ENCODE peak calls at places on chromosomes 13 and 19, in five cellular contexts. V is upper lobe of right lung, S is MCF 10A, X is fibroblast of lung, L is lung. E is an unnamed sample.

GRCh38 chr13:27262546-27262945 is 8.1 kb upstream of the RASL11A start:
- DNase-seq in V (no peak), S (no peak), X (no peak), L (no peak), E (no peak)

GRCh38 chr19:23547816-23548430 is 139.1 kb downstream of the ZNF675 start:
- DNase-seq in V (no peak), S (peak), X (no peak), L (no peak), E (no peak)

GRCh38 chr13:106851251-106851650 is 283.3 kb upstream of the ARGLU1 start:
- DNase-seq in V (no peak), S (peak), X (peak), L (no peak), E (no peak)

GRCh38 chr19:42280761-42281174 is 11.7 kb downstream of the CIC start:
- DNase-seq in V (no peak), S (peak), X (peak), L (peak), E (no peak)

GRCh38 chr19:49875801-49876421 is 1.2 kb downstream of the AKT1S1 start:
- DNase-seq in V (peak), S (no peak), X (no peak), L (peak), E (no peak)

GRCh38 chr19:41892173-41892902 is 9.4 kb downstream of the ARHGEF1 start:
- DNase-seq in V (no peak), S (no peak), X (no peak), L (no peak), E (no peak)

GRCh38 chr13:83879431-83880171 is 2.7 kb downstream of the SLITRK1 start:
- DNase-seq in V (no peak), S (no peak), X (peak), L (no peak), E (no peak)

GRCh38 chr13:74450976-74451375 is 316.8 kb upstream of the KLF12 start:
- DNase-seq in V (no peak), S (no peak), X (peak), L (no peak), E (no peak)

GRCh38 chr13:43583331-43583730 is 203.4 kb downstream of the ENOX1 start:
- DNase-seq in V (no peak), S (no peak), X (no peak), L (no peak), E (no peak)

GRCh38 chr19:55669418-55670279 is 5.4 kb upstream of the EPN1 start:
- DNase-seq in V (no peak), S (no peak), X (no peak), L (no peak), E (no peak)

GRCh38 chr19:29385191-29385795 is 140.5 kb upstream of the VSTM2B start:
- DNase-seq in V (no peak), S (no peak), X (no peak), L (no peak), E (no peak)

GRCh38 chr19:46372901-46373572 is 26.1 kb downstream of the PPP5C start:
- DNase-seq in V (peak), S (peak), X (peak), L (no peak), E (no peak)

GRCh38 chr19:10226376-10227214 is 4.5 kb downstream of the S1PR2 start:
- DNase-seq in V (peak), S (no peak), X (peak), L (peak), E (peak)

GRCh38 chr13:32212420-32212819 is 102.7 kb downstream of the ZAR1L start:
- DNase-seq in V (no peak), S (no peak), X (peak), L (no peak), E (no peak)

GRCh38 chr19:7862413-7862951 is 11.7 kb downstream of the PRR36 start:
- DNase-seq in V (peak), S (no peak), X (peak), L (peak), E (no peak)

GRCh38 chr13:101654916-101655315 is 202.4 kb downstream of the ITGBL1 start:
- DNase-seq in V (no peak), S (peak), X (peak), L (no peak), E (no peak)

GRCh38 chr13:26213982-26214381 is 8.1 kb downstream of the RNF6 start:
- DNase-seq in V (no peak), S (no peak), X (no peak), L (no peak), E (no peak)

GRCh38 chr19:4390862-4391693 is 9.3 kb downstream of the SH3GL1 start:
- DNase-seq in V (no peak), S (no peak), X (peak), L (no peak), E (no peak)

GRCh38 chr19:38901683-38902082 is 1.9 kb downstream of the NFKBIB start:
- DNase-seq in V (no peak), S (no peak), X (no peak), L (no peak), E (no peak)

GRCh38 chr19:38900816-38901215 is 1.0 kb downstream of the NFKBIB start:
- DNase-seq in V (no peak), S (no peak), X (no peak), L (no peak), E (no peak)

GRCh38 chr19:38900220-38900629 is 456 bp downstream of the NFKBIB start:
- DNase-seq in V (no peak), S (no peak), X (no peak), L (no peak), E (no peak)

GRCh38 chr19:38898788-38899446 is 501 bp downstream of the SIRT2 start:
- DNase-seq in V (no peak), S (peak), X (peak), L (peak), E (peak)

GRCh38 chr19:38899447-38900219 is at the start of the genes NFKBIB and SIRT2:
- DNase-seq in V (peak), S (peak), X (peak), L (peak), E (peak)
- TF ChIP-seq CTCF in V (no peak), S (no peak), X (no peak), L (no peak), E (no peak)

DNA sequence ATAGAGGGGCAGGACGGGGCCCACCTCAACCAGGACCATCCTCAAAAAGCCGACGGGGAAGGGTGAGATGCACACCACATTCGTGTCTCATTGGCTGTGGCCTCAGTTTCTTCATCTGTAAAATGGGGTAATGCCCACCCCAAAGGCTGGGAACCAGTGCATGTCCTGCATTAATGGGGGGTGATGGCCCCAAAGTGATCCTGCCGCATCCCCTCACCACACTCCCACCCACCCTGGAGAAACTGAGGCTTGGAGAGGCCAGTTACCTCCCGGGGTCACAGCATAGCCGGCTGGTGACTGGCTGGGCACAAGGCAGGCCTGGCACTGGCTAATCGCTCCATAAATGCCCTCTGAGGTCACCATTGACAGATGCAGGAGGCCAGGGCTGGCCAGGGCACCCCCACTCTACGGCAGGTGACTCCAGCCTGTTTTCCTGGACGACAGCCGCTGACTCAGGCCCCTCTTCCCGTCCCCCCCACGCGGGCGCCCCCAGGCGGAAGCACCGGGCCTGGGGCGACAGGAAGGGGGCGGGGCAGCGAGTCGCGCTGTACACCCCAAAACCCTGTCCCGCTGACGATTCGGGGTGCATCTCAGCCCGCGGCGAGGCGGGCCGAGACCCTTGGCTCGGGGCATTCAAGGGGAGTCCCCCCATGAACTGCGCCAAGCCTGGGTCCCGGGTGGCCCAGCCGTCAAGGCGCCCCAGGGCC is 483 bp upstream of the MIDN start:
- DNase-seq in V (peak), S (peak), X (peak), L (peak), E (peak)
- TF ChIP-seq CTCF in V (peak), S (no peak), X (peak), L (no peak), E (no peak)

GRCh38 chr13:38044067-38044466 is 174.5 kb upstream of the TRPC4 start:
- DNase-seq in V (no peak), S (no peak), X (no peak), L (no peak), E (no peak)

GRCh38 chr13:38042771-38043170 is 173.2 kb upstream of the TRPC4 start:
- DNase-seq in V (no peak), S (no peak), X (peak), L (no peak), E (no peak)

GRCh38 chr13:38046049-38046376 is 176.4 kb upstream of the TRPC4 start:
- DNase-seq in V (no peak), S (no peak), X (no peak), L (no peak), E (no peak)

GRCh38 chr13:38045278-38046048 is 175.9 kb upstream of the TRPC4 start:
- DNase-seq in V (no peak), S (peak), X (peak), L (no peak), E (no peak)
- TF ChIP-seq CTCF in V (no peak), S (peak), X (peak), L (no peak), E (no peak)

GRCh38 chr13:39602614-39603366 is at the start of gene LHFPL6:
- DNase-seq in V (peak), S (peak), X (peak), L (peak), E (peak)
- TF ChIP-seq CTCF in V (peak), S (peak), X (peak), L (no peak), E (peak)

GRCh38 chr13:76667551-76667950 is 218.7 kb downstream of the KCTD12 start:
- DNase-seq in V (no peak), S (peak), X (peak), L (no peak), E (no peak)
- TF ChIP-seq CTCF in V (peak), S (peak), X (peak), L (peak), E (no peak)

GRCh38 chr13:113756441-113757097 is 2.5 kb upstream of the TMEM255B start:
- DNase-seq in V (peak), S (peak), X (no peak), L (no peak), E (no peak)

GRCh38 chr13:113759525-113760137 is 605 bp downstream of the TMEM255B start:
- DNase-seq in V (peak), S (peak), X (no peak), L (no peak), E (no peak)

GRCh38 chr13:113761136-113761535 is 2.1 kb downstream of the TMEM255B start:
- DNase-seq in V (peak), S (no peak), X (no peak), L (no peak), E (no peak)

GRCh38 chr13:113762075-113762474 is 3.0 kb downstream of the TMEM255B start:
- DNase-seq in V (no peak), S (no peak), X (no peak), L (no peak), E (no peak)

DNA sequence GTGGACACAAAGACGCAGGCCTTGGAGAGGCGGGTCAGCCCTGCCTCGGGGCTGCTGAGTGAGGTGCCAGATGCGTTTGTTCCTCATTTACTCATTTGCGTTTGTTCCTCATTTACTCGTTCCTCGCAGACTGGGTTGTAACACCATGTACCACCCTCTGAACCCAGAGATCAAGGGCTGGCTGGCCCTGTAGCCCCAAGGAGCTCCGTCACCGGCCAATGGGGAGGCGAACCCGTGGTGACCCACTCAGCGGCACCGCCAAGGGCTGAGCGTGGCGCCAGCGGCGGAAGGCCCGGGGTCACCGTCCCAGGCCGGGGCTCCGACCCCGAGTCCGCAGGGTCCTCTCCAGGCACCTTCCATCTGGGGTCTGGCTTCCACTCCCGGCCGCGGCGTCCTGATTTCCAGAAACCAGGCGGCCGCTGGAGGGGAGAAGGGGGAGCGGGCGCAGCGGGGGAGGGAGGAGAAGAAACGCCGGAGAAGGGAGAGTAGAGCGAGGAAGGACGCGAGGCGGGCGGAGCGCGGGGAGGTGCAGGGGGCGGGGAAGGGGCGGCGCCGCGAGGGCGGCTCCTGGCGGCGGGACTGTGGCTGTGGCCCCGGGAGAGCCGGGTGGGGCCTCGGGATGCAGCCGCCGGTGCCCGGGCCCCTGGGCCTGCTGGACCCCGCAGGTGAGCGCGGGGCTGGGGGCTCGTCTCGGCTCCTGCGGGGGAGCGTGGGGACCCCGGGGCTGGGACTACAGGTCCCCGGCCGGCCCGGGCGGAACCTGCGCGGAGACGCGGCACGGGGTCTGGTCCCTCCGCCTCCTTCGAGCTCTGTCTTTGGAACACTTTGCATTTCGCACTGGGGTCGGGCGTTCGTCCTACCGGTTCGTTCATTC is at the start of gene TMEM255B:
- DNase-seq in V (peak), S (peak), X (peak), L (peak), E (peak)
- TF ChIP-seq CTCF in V (peak), S (peak), X (no peak), L (peak), E (peak)

GRCh38 chr13:99276706-99277105 is 18.5 kb upstream of the GPR18 start:
- DNase-seq in V (no peak), S (no peak), X (no peak), L (no peak), E (no peak)
- TF ChIP-seq CTCF in V (no peak), S (no peak), X (no peak), L (no peak), E (no peak)

GRCh38 chr13:112951674-112952371 is 17.2 kb upstream of the MCF2L start:
- DNase-seq in V (no peak), S (no peak), X (no peak), L (no peak), E (no peak)
- TF ChIP-seq CTCF in V (no peak), S (no peak), X (no peak), L (no peak), E (no peak)

E was measured in right atrium auricular region.